ENCODE peak calls at places on chromosomes 13 and 19, in four cellular contexts. U, L, Z and D are unnamed samples.

GRCh38 chr13:76993021-76993420 is 1.1 kb downstream of the CLN5 start:
- DNase-seq in U (no peak), L (peak), Z (no peak), D (no peak)

GRCh38 chr19:54158812-54159351 is 639 bp downstream of the LENG1 start:
- DNase-seq in U (no peak), L (peak), Z (no peak), D (no peak)

GRCh38 chr13:23610187-23610576 is 40.0 kb downstream of the TNFRSF19 start:
- DNase-seq in U (no peak), L (peak), Z (no peak), D (no peak)

GRCh38 chr19:41303941-41304340 is 6.0 kb upstream of the CCDC97 start:
- DNase-seq in U (no peak), L (no peak), Z (no peak), D (no peak)

GRCh38 chr13:33050161-33050560 is 33.9 kb downstream of the KL start:
- DNase-seq in U (no peak), L (no peak), Z (no peak), D (no peak)

GRCh38 chr13:99803141-99803540 is 168.4 kb downstream of the ZIC5 start:
- DNase-seq in U (no peak), L (no peak), Z (no peak), D (no peak)

GRCh38 chr19:3980353-3981251 is 4.7 kb downstream of the EEF2 start:
- DNase-seq in U (peak), L (no peak), Z (no peak), D (no peak)

GRCh38 chr19:3586124-3586626 is 897 bp downstream of the GIPC3 start:
- DNase-seq in U (peak), L (no peak), Z (no peak), D (no peak)

GRCh38 chr13:92972751-92973150 is 253.9 kb upstream of the GPC6 start:
- DNase-seq in U (no peak), L (no peak), Z (no peak), D (no peak)

GRCh38 chr19:35845215-35846037 is 6.9 kb downstream of the NPHS1 start:
- DNase-seq in U (peak), L (no peak), Z (no peak), D (no peak)

GRCh38 chr19:548841-549830 is 5.3 kb downstream of the GZMM start:
- DNase-seq in U (peak), L (no peak), Z (no peak), D (no peak)

GRCh38 chr13:109256866-109257760 is 529.3 kb downstream of the IRS2 start:
- DNase-seq in U (no peak), L (peak), Z (no peak), D (peak)

GRCh38 chr13:60211548-60211947 is 47.8 kb upstream of the DIAPH3 start:
- DNase-seq in U (no peak), L (no peak), Z (no peak), D (no peak)

GRCh38 chr19:2809387-2810140 is 10.1 kb upstream of the ZNF554 start:
- DNase-seq in U (no peak), L (no peak), Z (no peak), D (no peak)

GRCh38 chr19:32498641-32499200 is 82.3 kb upstream of the PDCD5 start:
- DNase-seq in U (no peak), L (no peak), Z (no peak), D (no peak)
- TF ChIP-seq FOS in U (no peak), L (no peak), Z (no peak), D (no peak)

DNA sequence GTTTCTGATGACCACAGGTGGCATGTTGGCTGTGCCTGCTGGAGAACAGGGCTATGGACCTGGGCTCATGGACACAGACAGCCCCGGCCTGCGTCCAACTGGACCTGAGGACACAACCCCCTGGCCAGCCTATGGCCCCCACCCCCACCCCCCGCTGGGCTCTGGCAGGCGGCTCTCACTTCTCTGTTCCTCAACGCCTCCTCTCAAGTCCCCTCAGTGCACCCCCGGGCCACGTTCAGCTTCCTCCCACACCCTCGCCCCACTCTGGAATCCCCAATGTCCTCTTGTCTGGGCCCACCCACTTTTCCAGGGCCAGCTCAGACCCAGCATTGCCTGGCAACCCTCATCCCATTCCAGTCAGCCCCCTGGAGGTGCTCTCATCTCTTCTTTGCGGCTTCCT is 130.2 kb upstream of the SPACA7 start:
- DNase-seq in U (no peak), L (no peak), Z (no peak), D (no peak)
- TF ChIP-seq FOS in U (no peak), L (no peak), Z (no peak), D (no peak)

DNA sequence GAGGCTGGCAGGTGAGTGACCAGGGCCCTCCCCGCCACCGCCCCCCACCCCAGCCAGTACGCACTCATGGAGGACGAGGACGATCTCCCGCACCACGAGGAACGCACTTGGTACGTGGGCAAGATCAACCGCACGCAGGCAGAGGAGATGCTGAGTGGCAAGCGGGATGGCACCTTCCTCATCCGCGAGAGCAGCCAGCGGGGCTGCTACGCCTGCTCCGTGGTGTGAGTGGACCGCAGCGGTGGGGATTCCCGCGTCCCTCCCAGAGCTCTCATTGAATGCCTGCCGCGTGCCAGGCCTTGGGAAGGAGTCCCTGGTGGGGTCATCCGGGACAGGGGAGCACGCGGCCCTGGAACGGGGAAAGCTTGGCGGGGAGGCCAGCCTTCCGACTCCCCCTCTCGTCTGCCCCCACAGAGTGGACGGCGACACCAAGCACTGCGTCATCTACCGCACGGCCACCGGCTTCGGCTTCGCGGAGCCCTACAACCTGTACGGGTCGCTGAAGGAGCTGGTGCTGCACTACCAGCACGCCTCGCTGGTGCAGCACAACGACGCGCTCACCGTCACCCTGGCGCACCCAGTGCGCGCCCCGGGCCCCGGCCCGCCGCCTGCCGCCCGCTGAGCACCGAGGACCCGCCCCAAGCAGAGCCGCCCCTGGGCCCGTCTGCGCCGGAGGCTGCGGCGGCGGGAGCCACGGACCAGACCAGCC is 4.8 kb upstream of the IFI30 start:
- DNase-seq in U (no peak), L (no peak), Z (no peak), D (no peak)
- TF ChIP-seq FOS in U (no peak), L (no peak), Z (no peak), D (no peak)

DNA sequence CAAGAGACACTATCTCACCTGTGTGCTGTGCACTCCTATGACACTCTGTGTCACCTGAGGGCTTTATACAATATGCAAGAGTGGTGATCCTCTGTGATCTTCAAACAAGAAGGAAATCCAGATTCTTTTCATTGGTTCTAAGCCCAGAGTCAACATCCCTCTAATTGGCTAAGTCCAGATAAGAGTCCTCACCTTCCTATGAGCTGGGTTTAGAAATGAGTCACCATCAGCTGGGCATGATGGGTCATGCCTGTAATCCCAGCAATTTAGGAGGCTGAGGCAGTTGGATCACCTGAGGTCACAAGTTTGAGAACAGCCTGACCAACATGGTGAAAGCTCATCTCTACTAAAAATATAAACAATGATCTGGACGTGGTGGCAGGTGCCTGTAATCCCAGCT is 144.4 kb downstream of the ZNF675 start:
- DNase-seq in U (no peak), L (no peak), Z (no peak), D (no peak)
- TF ChIP-seq FOS in U (no peak), L (no peak), Z (no peak), D (no peak)